ENCODE peak calls at places on chromosomes 13 and 19, in six cellular contexts. U is colonic mucosa; Y is neuronal stem cell; T is H9; O is CD4-positive, alpha-beta memory T cell; N is breast epithelium. I is an unnamed sample. For H3K9me3, the result is how much of the 10 kb centered on the place peaks cover.

GRCh38 chr13:36359301-36359950 is 13.2 kb upstream of the SPART start:
- DNase-seq in O (no peak), U (no peak), T (no peak), Y (no peak), N (no peak), I (no peak)

GRCh38 chr13:109785141-109785891 is 1.1 kb downstream of the IRS2 start:
- DNase-seq in Y (no peak), O (peak), N (peak), U (peak), T (peak), I (peak)

GRCh38 chr13:103510007-103510406 is 443.8 kb upstream of the SLC10A2 start:
- DNase-seq in N (no peak), O (no peak), U (no peak), Y (no peak), T (no peak), I (no peak)

GRCh38 chr13:28792992-28793391 is 27.1 kb upstream of the MTUS2 start:
- DNase-seq in U (no peak), Y (no peak), T (no peak), O (no peak), N (no peak), I (no peak)

GRCh38 chr19:17292301-17293074 is 10.7 kb downstream of the ABHD8 start:
- DNase-seq in U (peak), Y (peak), N (peak), T (peak), O (peak), I (peak)

GRCh38 chr13:113882266-113882627 is 18.4 kb upstream of the GAS6 start:
- DNase-seq in U (no peak), O (no peak), N (no peak), T (no peak), Y (no peak), I (no peak)

GRCh38 chr19:1093811-1094553 is 1.2 kb downstream of the POLR2E start:
- DNase-seq in O (no peak), Y (no peak), U (no peak), T (no peak), N (no peak), I (no peak)

GRCh38 chr19:459724-460511 is 915 bp downstream of the SHC2 start:
- DNase-seq in N (peak), Y (peak), O (peak), U (peak), T (peak), I (no peak)

GRCh38 chr19:7699422-7700127 is 2.4 kb downstream of the FCER2 start:
- DNase-seq in N (no peak), O (no peak), T (no peak), Y (no peak), U (no peak), I (no peak)

GRCh38 chr19:57359300-57359699 is 4.1 kb upstream of the TRAPPC2B start:
- DNase-seq in O (no peak), N (no peak), Y (no peak), U (no peak), T (no peak), I (no peak)
- H3K9me3 ChIP-seq in O (under half), N (half or more), Y (under half), U (under half), T (under half), I (under half)

DNA sequence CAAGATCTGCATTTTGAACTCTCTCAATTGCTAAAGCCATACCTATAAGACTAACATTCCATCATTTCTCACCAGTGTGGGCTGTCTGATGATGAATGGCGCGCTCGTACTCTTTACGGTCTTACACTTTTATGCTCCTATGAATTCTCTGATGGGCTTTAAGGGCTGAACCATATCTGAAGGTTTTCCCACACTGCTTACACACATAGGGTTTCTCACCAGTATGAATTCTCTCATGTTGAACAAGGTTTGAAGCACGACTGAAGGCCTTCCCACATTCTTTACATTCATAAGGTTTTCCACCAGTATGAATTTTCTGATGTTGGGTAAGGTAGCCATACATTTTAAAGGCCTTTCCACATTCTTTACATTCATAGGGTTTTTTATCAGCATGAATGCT is 18.8 kb upstream of the ZNF607 start:
- DNase-seq in U (no peak), O (no peak), N (no peak), T (no peak), Y (no peak), I (no peak)
- H3K9me3 ChIP-seq in U (under half), O (under half), N (half or more), T (under half), Y (under half), I (under half)

DNA sequence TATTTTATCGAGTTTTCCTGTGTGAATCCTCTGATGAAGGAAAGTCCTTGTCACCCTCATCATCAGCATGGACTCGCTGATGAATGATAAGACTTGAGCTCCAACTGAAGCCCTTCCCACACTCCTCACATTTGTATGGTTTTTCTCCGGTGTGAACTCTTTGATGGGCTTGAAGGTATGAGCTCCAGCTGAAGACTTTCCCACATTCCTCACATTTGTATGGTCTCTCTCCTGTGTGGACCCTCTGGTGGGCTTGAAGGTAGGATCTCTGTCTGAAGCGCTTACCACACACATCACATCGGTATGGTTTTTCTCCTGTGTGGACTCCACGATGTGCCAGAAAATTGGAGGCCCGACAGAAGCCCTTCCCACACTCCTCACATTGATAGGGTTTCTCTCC is 21.7 kb downstream of the ZNF45 start:
- DNase-seq in T (no peak), Y (no peak), O (no peak), U (no peak), N (no peak), I (no peak)
- H3K9me3 ChIP-seq in T (half or more), Y (under half), O (under half), U (under half), N (half or more), I (under half)

DNA sequence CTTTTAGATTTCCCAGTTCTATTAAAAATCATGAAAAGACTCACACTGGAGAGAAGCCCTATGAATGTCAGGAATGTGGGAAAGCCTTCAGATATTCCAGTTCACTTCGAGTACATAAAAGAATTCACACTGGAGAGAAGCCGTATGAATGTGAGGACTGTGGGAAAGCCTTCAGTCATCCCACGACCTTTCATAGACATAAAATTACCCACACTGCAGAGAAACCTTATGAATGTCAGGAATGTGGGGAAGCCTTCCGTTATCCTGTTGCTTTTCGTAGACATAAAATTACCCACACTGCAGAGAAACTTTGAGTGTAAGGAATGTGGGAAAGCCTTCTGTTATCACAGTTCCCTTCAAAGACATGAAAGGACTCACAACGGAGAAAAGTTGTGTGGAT is 55.2 kb downstream of the ZNF627 start:
- DNase-seq in Y (no peak), T (no peak), O (no peak), N (no peak), U (no peak), I (no peak)
- H3K9me3 ChIP-seq in Y (under half), T (under half), O (under half), N (under half), U (under half), I (under half)

DNA sequence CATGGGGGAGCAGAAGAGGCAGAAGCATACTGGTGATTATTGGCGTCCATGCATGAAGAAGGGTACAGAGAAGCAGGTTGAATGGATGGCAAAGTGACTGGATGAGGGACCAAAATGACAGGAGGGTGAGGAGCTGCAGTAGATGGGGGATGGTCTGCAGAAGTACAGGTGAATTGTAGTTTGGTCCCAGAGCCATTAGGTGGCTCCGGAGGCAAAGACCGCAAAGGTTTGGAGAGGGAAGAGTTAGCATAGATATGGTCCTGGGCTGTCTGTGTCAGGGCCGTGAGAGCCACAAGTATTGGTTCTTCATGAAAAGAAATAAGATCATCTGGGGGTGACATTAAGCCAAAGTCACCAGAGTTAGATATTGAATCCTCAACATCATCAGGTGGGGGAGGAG is 59.0 kb upstream of the ZNF726 start:
- DNase-seq in O (no peak), Y (no peak), U (no peak), T (no peak), N (no peak), I (no peak)
- H3K9me3 ChIP-seq in O (under half), Y (under half), U (under half), T (under half), N (under half), I (under half)